ENCODE peak calls at places on chromosomes 6 and 20, in six cellular contexts. R is RPMI8226; D is NCI-H82; Z is activated CD8-positive, alpha-beta memory T cell treated with anti-CD3 and anti-CD28 coated beads for 1 hour; X is Jurkat, Clone E6-1; E is psoas muscle. M is an unnamed sample.

GRCh38 chr20:37386505-37387201 is 40.7 kb downstream of the SRC start:
- DNase-seq in E (peak; percentile 22), R (no peak), D (no peak), X (no peak), Z (no peak), M (no peak)

GRCh38 chr20:24497851-24498250 is 28.4 kb downstream of the SYNDIG1 start:
- DNase-seq in X (no peak), D (peak; percentile 45), R (peak; percentile 56), E (no peak), Z (no peak), M (no peak)

GRCh38 chr6:168374541-168375071 is 55.0 kb upstream of the DACT2 start:
- DNase-seq in E (no peak), X (no peak), R (no peak), Z (no peak), D (no peak), M (no peak)

GRCh38 chr20:59577037-59577808 is 27.1 kb upstream of the PHACTR3 start:
- DNase-seq in R (no peak), Z (no peak), D (no peak), X (no peak), E (no peak), M (no peak)

GRCh38 chr6:144364208-144364718 is 79.1 kb downstream of the UTRN start:
- DNase-seq in Z (no peak), D (no peak), X (no peak), E (no peak), R (no peak), M (no peak)

GRCh38 chr20:13995086-13995665 is at the start of gene MACROD2:
- DNase-seq in D (peak; percentile 99), X (no peak), Z (no peak), E (peak; percentile 95), R (no peak), M (peak; percentile 96)

GRCh38 chr20:34301587-34302311 is 1.4 kb downstream of the AHCY start:
- DNase-seq in E (no peak), X (no peak), Z (no peak), D (peak; percentile 91), R (no peak), M (no peak)

GRCh38 chr20:8331740-8332412 is 199.8 kb downstream of the PLCB1 start:
- DNase-seq in X (no peak), D (no peak), E (no peak), Z (no peak), R (no peak), M (peak; percentile 92)

GRCh38 chr20:22904905-22905304 is 130.2 kb upstream of the SSTR4 start:
- DNase-seq in Z (no peak), R (no peak), X (no peak), D (no peak), E (no peak), M (no peak)

GRCh38 chr20:58708246-58708931 is 15.8 kb downstream of the NPEPL1 start:
- DNase-seq in X (no peak), R (no peak), Z (no peak), D (no peak), E (peak; percentile 41), M (no peak)

GRCh38 chr20:63441136-63441776 is 31.2 kb downstream of the KCNQ2 start:
- DNase-seq in R (no peak), D (no peak), Z (no peak), X (peak; percentile 60), E (no peak), M (no peak)

GRCh38 chr20:62549029-62549428 is 73.2 kb upstream of the GATA5 start:
- DNase-seq in D (no peak), Z (no peak), E (no peak), R (no peak), X (no peak), M (no peak)

GRCh38 chr6:158321960-158322359 is 9.7 kb downstream of the TULP4 start:
- DNase-seq in E (no peak), Z (no peak), X (no peak), D (no peak), R (no peak), M (peak; percentile 23)

GRCh38 chr6:134057478-134057877 is 5.1 kb upstream of the SLC2A12 start:
- DNase-seq in R (no peak), D (no peak), Z (no peak), E (no peak), X (no peak), M (no peak)

GRCh38 chr6:28269492-28269891 is 2.5 kb downstream of the ZSCAN26 start:
- DNase-seq in D (no peak), X (no peak), Z (no peak), E (no peak), R (peak; percentile 56), M (no peak)

GRCh38 chr6:160379464-160379863 is 31.3 kb downstream of the SLC22A3 start:
- DNase-seq in R (no peak), D (no peak), E (no peak), X (no peak), Z (no peak), M (no peak)

GRCh38 chr6:128494440-128494839 is 26.0 kb downstream of the PTPRK start:
- DNase-seq in R (no peak), E (no peak), X (no peak), D (no peak), Z (no peak), M (no peak)

GRCh38 chr20:45701104-45701503 is 734 bp upstream of the WFDC13 start:
- DNase-seq in D (no peak), E (no peak), X (no peak), R (no peak), Z (no peak), M (no peak)

GRCh38 chr20:7090753-7091310 is 323.3 kb downstream of the BMP2 start:
- DNase-seq in Z (no peak), E (no peak), X (no peak), R (no peak), D (no peak), M (no peak)

GRCh38 chr6:134590449-134590848 is 272.5 kb upstream of the SGK1 start:
- DNase-seq in R (no peak), Z (no peak), D (no peak), X (no peak), E (no peak), M (no peak)

GRCh38 chr20:20466341-20466879 is 98.5 kb downstream of the INSM1 start:
- DNase-seq in Z (no peak), R (no peak), X (peak; percentile 73), D (peak; percentile 30), E (no peak), M (no peak)

GRCh38 chr6:37137881-37138568 is 31.9 kb upstream of the PIM1 start:
- DNase-seq in X (no peak), Z (no peak), D (no peak), E (no peak), R (no peak), M (no peak)

GRCh38 chr6:118283759-118284158 is 264.3 kb upstream of the PLN start:
- DNase-seq in E (no peak), R (peak; percentile 46), X (peak; percentile 55), Z (peak; percentile 10), D (peak; percentile 78), M (peak; percentile 64)

GRCh38 chr20:51995551-51995951 is 193.2 kb upstream of the SALL4 start:
- DNase-seq in R (no peak), Z (no peak), X (no peak), E (no peak), D (no peak), M (no peak)

GRCh38 chr20:10131612-10132345 is 86.9 kb upstream of the SNAP25 start:
- DNase-seq in R (peak; percentile 28), Z (no peak), D (no peak), E (no peak), X (no peak), M (peak; percentile 60)

GRCh38 chr6:23176471-23176870 is 607.1 kb downstream of the HDGFL1 start:
- DNase-seq in R (no peak), E (no peak), X (no peak), D (no peak), Z (no peak), M (no peak)

GRCh38 chr6:39451831-39452230 is 129.3 kb upstream of the KCNK16 start:
- DNase-seq in X (peak; percentile 42), Z (no peak), R (peak; percentile 24), D (peak; percentile 13), E (no peak), M (no peak)

GRCh38 chr6:156774872-156775405 is 2.2 kb upstream of the ARID1B start:
- DNase-seq in R (no peak), Z (no peak), E (no peak), X (no peak), D (peak; percentile 83), M (no peak)

GRCh38 chr6:167855825-167856425 is 29.2 kb downstream of the AFDN start:
- DNase-seq in R (no peak), D (no peak), E (no peak), Z (no peak), X (no peak), M (no peak)

GRCh38 chr6:138782243-138782642 is 8.7 kb downstream of the CCDC28A start:
- DNase-seq in R (no peak), X (no peak), D (no peak), Z (no peak), E (no peak), M (no peak)

GRCh38 chr6:129672883-129673631 is 36.9 kb downstream of the ARHGAP18 start:
- DNase-seq in R (no peak), X (peak; percentile 37), E (no peak), D (no peak), Z (no peak), M (peak; percentile 37)

GRCh38 chr6:6557871-6558270 is 30.6 kb upstream of the LY86 start:
- DNase-seq in E (no peak), R (no peak), X (no peak), D (no peak), Z (no peak), M (no peak)

GRCh38 chr6:126661646-126662045 is 321.7 kb downstream of the CENPW start:
- DNase-seq in E (no peak), Z (no peak), R (no peak), D (no peak), X (no peak), M (no peak)

GRCh38 chr20:51366155-51366886 is 176.2 kb downstream of the NFATC2 start:
- DNase-seq in Z (no peak), E (peak; percentile 85), R (no peak), X (no peak), D (no peak), M (no peak)

GRCh38 chr6:35168461-35168861 is 27.3 kb upstream of the TCP11 start:
- DNase-seq in D (no peak), E (no peak), X (no peak), R (no peak), Z (no peak), M (no peak)

GRCh38 chr6:137202078-137202477 is 17.1 kb downstream of the IFNGR1 start:
- DNase-seq in E (no peak), R (no peak), Z (no peak), D (no peak), X (no peak), M (no peak)